ENCODE peak calls at places on chromosomes 12 and 14, in five cellular contexts. G, V, B, C and F are unnamed samples.
A peak's percentile ranks its signal among the peaks of the same experiment; 100 is the strongest.

GRCh38 chr12:72493390-72493789 is 221.2 kb downstream of the TRHDE start:
- DNase-seq in G (no peak), C (no peak), B (peak; percentile 7), V (peak; percentile 35), F (no peak)

GRCh38 chr12:89247541-89247942 is 104.8 kb downstream of the DUSP6 start:
- DNase-seq in V (no peak), G (no peak), C (peak; percentile 36), B (peak; percentile 21), F (no peak)

GRCh38 chr12:46372852-46373302 is 304 bp upstream of the SLC38A2 start:
- DNase-seq in C (no peak), G (no peak), B (no peak), V (no peak), F (no peak)

GRCh38 chr12:123269980-123270379 is 1.7 kb downstream of the CDK2AP1 start:
- DNase-seq in C (peak; percentile 92), G (peak; percentile 16), B (no peak), V (no peak), F (no peak)

GRCh38 chr14:21069388-21070082 is 569 bp upstream of the ARHGEF40 start:
- DNase-seq in B (peak; percentile 64), V (peak; percentile 23), C (peak; percentile 85), G (no peak), F (no peak)

GRCh38 chr14:23013056-23014054 is 3.4 kb upstream of the C14orf93 start:
- DNase-seq in B (no peak), G (no peak), C (no peak), V (no peak), F (no peak)

GRCh38 chr12:111438501-111438900 is 32.8 kb downstream of the SH2B3 start:
- DNase-seq in C (no peak), G (peak; percentile 67), V (peak; percentile 68), B (peak; percentile 56), F (no peak)

GRCh38 chr12:107014050-107014449 is 27.1 kb upstream of the MTERF2 start:
- DNase-seq in C (peak; percentile 40), G (no peak), B (peak; percentile 3), V (no peak), F (no peak)

GRCh38 chr14:66046035-66046434 is 440.1 kb upstream of the CCDC196 start:
- DNase-seq in C (no peak), G (no peak), V (no peak), B (peak; percentile 47), F (no peak)

GRCh38 chr12:14948672-14949071 is 10.3 kb upstream of the ERP27 start:
- DNase-seq in B (peak; percentile 75), V (peak; percentile 85), G (peak; percentile 93), C (no peak), F (peak; percentile 57)

GRCh38 chr12:124453419-124454351 is 113.7 kb downstream of the NCOR2 start:
- DNase-seq in B (peak; percentile 86), C (no peak), G (peak; percentile 80), V (peak; percentile 56), F (no peak)

GRCh38 chr12:111570090-111570961 is 28.8 kb downstream of the ATXN2 start:
- DNase-seq in V (peak; percentile 90), B (peak; percentile 87), G (peak; percentile 69), C (no peak), F (no peak)

GRCh38 chr14:46344327-46344937 is 307.1 kb downstream of the RPL10L start:
- DNase-seq in V (peak; percentile 2), B (peak; percentile 53), C (peak; percentile 15), G (peak; percentile 60), F (no peak)

GRCh38 chr14:48537600-48537999 is 862.2 kb upstream of the MDGA2 start:
- DNase-seq in V (no peak), G (no peak), C (no peak), B (no peak), F (no peak)

GRCh38 chr12:20549115-20549719 is 145.9 kb upstream of the SLCO1C1 start:
- DNase-seq in B (peak; percentile 65), G (peak; percentile 80), C (peak; percentile 4), V (no peak), F (no peak)

GRCh38 chr12:70507442-70507841 is 129.8 kb downstream of the PTPRB start:
- DNase-seq in B (no peak), C (no peak), V (peak; percentile 61), G (peak; percentile 94), F (no peak)

GRCh38 chr12:68342966-68343365 is 10.8 kb upstream of the MDM1 start:
- DNase-seq in B (no peak), G (no peak), V (no peak), C (no peak), F (no peak)

GRCh38 chr12:125203145-125203765 is 138.0 kb downstream of the AACS start:
- DNase-seq in G (peak; percentile 8), V (no peak), C (peak; percentile 9), B (peak; percentile 39), F (no peak)

GRCh38 chr14:39102265-39102968 is 618 bp downstream of the SEC23A start:
- DNase-seq in C (peak; percentile 98), G (peak; percentile 58), V (peak; percentile 29), B (peak; percentile 73), F (no peak)

GRCh38 chr14:64501326-64502171 is 2.1 kb downstream of the ZBTB25 start:
- DNase-seq in V (peak; percentile 77), G (peak; percentile 46), C (peak; percentile 55), B (peak; percentile 79), F (no peak)

GRCh38 chr12:84397279-84397678 is 515.3 kb downstream of the SLC6A15 start:
- DNase-seq in V (no peak), G (peak; percentile 2), B (peak; percentile 37), C (no peak), F (peak; percentile 28)

GRCh38 chr12:116336542-116337065 is 59.1 kb upstream of the MED13L start:
- DNase-seq in C (no peak), V (peak; percentile 33), G (no peak), B (peak; percentile 72), F (no peak)

DNA sequence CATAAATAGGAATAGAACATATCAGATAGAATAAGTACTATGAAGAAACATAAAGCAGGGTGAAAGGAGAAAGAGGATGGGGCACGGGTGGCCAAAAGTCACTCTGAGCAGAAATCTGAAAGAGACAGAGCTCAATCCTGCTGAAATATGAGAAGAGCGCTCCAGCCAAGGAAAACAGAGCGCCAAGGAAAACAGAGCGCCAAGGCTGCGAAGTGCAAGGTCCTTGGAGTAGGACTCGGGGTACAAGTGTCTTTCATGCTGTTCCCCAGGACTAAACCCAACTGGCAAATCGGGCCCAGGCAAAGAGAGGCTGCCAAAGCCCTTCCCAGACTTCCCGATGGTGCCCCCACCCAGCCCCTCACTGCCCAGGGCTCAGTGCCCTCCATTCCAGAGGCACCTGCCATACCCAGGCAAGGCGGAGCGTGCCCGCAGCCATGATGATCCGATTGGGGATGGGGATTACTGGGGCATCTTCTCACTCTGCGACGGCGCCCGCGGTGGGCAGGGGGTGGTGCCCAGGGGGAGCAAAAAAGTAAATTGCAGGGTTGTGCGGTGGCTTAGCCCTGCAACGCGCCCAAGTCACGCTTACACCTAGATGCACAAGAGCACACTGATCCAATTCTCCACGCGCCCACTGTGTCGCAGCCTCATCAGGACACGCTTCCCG is 1.7 kb downstream of the LTBP2 start:
- DNase-seq in C (no peak), V (no peak), G (peak; percentile 30), B (no peak), F (no peak)
- H3K4me3 ChIP-seq in C (no peak overlapping the region), V (peak overlapping the region; percentile 71), G (peak overlapping the region; percentile 88), B (peak overlapping the region; percentile 97), F (no peak overlapping the region)

DNA sequence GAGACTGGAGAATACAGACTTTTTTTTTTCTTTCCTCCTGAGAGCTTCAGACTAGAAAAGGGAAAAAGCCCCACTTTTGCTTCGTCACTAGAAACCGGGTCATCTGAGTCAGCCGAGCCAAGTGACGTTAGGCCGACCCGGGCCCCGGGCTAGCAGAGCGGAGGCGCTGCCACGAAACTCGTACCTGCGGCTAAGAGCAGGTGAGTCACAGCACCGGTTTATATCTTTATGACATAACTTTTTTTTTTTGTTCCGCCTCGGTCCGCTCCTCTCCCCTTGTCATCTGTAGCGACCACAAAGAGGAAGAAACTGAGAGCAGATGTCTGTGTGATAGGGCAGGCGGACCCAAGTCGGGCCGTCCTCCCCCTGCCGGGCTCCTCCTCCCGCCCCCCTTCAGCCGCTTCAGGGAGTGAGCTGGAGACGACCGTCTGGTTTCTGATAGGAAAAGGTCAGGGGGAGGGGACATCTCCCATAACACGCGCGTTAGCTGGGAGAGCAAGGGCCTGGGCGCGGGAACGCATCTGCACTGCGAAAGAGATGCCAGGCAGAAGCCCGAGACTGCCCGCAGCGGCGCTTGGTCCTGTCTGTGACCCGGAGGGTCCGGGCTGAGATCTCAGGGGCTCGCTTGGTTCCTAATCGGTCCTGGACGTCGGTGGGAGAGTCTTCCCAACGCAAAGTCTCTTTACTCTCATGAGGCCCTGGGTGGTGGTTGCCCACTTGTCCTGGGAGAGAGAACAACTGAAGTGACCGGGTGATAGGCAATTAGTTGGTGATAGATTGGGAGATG is 573 bp downstream of the TTC6 start:
- DNase-seq in V (no peak), B (peak; percentile 53), G (no peak), C (peak; percentile 99), F (no peak)
- TF ChIP-seq EZH2 in V (peak; percentile 78), B (no peak), G (peak; percentile 94), C (no peak), F (no peak)

GRCh38 chr14:100086361-100086760 is 21.1 kb downstream of the EVL start:
- DNase-seq in G (no peak), C (no peak), V (no peak), B (no peak), F (no peak)

GRCh38 chr14:100092832-100093231 is 27.6 kb downstream of the EVL start:
- DNase-seq in B (no peak), G (no peak), V (no peak), C (no peak), F (no peak)

GRCh38 chr14:100088226-100088625 is 23.0 kb downstream of the EVL start:
- DNase-seq in V (no peak), C (no peak), G (no peak), B (no peak), F (no peak)

GRCh38 chr14:100093322-100093721 is 28.1 kb downstream of the EVL start:
- DNase-seq in C (no peak), V (no peak), G (no peak), B (no peak), F (no peak)

DNA sequence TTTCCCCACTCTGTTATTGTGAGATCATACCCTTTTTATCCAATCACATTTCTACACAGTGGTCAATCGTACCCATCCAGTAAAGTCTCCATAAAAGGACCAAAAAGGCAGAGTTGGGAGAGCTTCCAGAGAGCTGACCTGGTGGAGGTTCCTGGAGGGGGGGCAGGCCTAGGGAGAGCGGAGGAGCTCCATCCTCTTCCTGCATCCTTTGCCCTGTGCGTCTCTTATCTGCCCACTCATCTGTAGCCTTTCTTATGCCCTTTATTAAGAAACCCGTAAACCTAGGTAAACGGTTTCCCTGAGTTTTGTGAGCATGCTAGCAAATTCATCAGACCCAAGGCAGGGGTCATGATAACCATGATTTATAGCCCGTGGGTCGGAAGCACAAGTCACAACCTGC is 26.2 kb downstream of the EVL start:
- DNase-seq in G (no peak), B (no peak), C (no peak), V (no peak), F (no peak)
- H3K27ac ChIP-seq in G (no peak overlapping the region), B (no peak overlapping the region), C (no peak overlapping the region), V (no peak overlapping the region), F (no peak overlapping the region)

DNA sequence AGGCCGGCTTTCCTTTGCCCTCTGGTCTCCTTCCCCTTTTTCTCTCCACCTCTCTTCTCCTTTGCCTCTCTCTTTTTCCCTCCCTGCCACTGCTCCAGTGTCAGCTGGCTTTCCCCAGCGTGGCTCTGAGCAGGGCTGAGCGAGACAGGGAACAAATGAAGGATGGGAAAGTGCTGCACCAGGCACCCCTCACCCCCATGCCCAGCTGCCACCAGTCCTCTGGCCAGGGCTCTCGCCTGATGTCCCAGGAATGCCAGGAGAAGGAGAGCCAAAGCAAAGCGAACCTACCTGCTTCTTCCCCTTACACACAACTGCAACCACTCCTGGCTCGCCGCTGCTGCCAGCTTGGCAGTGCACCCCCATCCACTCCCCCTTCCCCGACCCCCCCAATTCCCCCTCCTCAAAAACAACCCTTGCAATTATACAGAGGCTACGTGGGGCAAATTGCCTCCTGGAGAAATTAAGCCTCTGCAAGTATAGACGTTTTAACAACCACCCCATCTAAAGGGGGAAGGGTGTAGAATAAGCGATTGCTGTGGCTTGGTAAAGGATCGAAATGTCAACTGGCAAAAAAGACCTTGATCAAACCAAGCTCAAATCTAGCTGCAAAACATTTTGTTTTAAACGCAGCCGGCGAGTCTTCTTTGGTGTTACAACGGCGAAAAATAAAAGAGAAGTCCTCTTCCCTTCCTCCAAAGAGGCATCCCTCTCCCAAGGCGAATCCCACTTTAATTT is 3.1 kb downstream of the BCL11B start:
- DNase-seq in B (no peak), V (no peak), G (no peak), C (no peak), F (no peak)
- H3K4me3 ChIP-seq in B (no peak overlapping the region), V (no peak overlapping the region), G (no peak overlapping the region), C (no peak overlapping the region), F (peak overlapping the region; percentile 83)